ENCODE peak calls at places on chromosomes 5 and 9, in five cellular contexts. Q is A549, A is K562, H is SK-N-SH, O is GM12878. X is an unnamed sample.

GRCh38 chr5:139677404-139678282 is 29.5 kb downstream of the CXXC5 start:
- DNase-seq in O (no peak), H (peak), Q (no peak), A (peak), X (no peak)

GRCh38 chr9:69391946-69392345 is 66.9 kb downstream of the ENTREP1 start:
- DNase-seq in O (no peak), A (no peak), H (no peak), Q (no peak), X (no peak)

GRCh38 chr5:157080291-157080690 is 21.4 kb upstream of the HAVCR1 start:
- DNase-seq in H (no peak), O (no peak), A (no peak), Q (no peak), X (no peak)

GRCh38 chr9:38107811-38108304 is 38.8 kb upstream of the SHB start:
- DNase-seq in O (no peak), A (peak), H (no peak), Q (no peak), X (no peak)

GRCh38 chr5:78546597-78546996 is 102.0 kb downstream of the LHFPL2 start:
- DNase-seq in H (no peak), O (no peak), A (no peak), Q (no peak), X (peak)

GRCh38 chr5:134029156-134029555 is 24.4 kb upstream of the VDAC1 start:
- DNase-seq in A (no peak), O (no peak), Q (peak), H (no peak), X (peak)

GRCh38 chr9:109582386-109582785 is 84.3 kb upstream of the PTPN3 start:
- DNase-seq in O (no peak), A (no peak), H (no peak), Q (no peak), X (no peak)

GRCh38 chr9:88732128-88732527 is 197.2 kb downstream of the NXNL2 start:
- DNase-seq in Q (no peak), O (no peak), A (no peak), H (no peak), X (peak)

GRCh38 chr5:67090593-67090992 is 106.0 kb downstream of the CD180 start:
- DNase-seq in Q (no peak), O (no peak), H (no peak), A (no peak), X (no peak)

GRCh38 chr9:36319806-36320205 is 61.6 kb upstream of the GNE start:
- DNase-seq in H (no peak), A (no peak), Q (peak), O (no peak), X (no peak)

GRCh38 chr5:83551826-83552225 is 80.3 kb downstream of the VCAN start:
- DNase-seq in H (no peak), O (no peak), Q (no peak), A (no peak), X (peak)

GRCh38 chr5:179318193-179318955 is 26.9 kb downstream of the ADAMTS2 start:
- DNase-seq in H (no peak), Q (no peak), A (no peak), O (no peak), X (no peak)

GRCh38 chr5:104095527-104095926 is 532.9 kb upstream of the NUDT12 start:
- DNase-seq in Q (no peak), O (no peak), A (no peak), H (no peak), X (no peak)

GRCh38 chr5:142512041-142512679 is 173.7 kb downstream of the FGF1 start:
- DNase-seq in A (no peak), H (no peak), O (no peak), Q (no peak), X (peak)

GRCh38 chr5:111068208-111068607 is 3.3 kb upstream of the TSLP start:
- DNase-seq in H (no peak), Q (no peak), A (no peak), O (no peak), X (peak)

GRCh38 chr5:68424799-68425537 is 209.4 kb downstream of the PIK3R1 start:
- DNase-seq in H (no peak), Q (no peak), A (no peak), O (peak), X (peak)

GRCh38 chr9:124149992-124150391 is 107.8 kb upstream of the NEK6 start:
- DNase-seq in A (no peak), H (no peak), O (no peak), Q (no peak), X (peak)

GRCh38 chr5:89929834-89930233 is 479.7 kb downstream of the CETN3 start:
- DNase-seq in H (no peak), Q (no peak), O (no peak), A (no peak), X (no peak)

GRCh38 chr5:149128023-149128875 is 13.0 kb upstream of the ABLIM3 start:
- DNase-seq in Q (peak), A (peak), H (peak), O (no peak), X (peak)

GRCh38 chr9:98780059-98780749 is 16.2 kb downstream of the ANKS6 start:
- DNase-seq in Q (no peak), A (no peak), O (no peak), H (no peak), X (no peak)

GRCh38 chr5:26582350-26583040 is 455.9 kb downstream of the CDH9 start:
- DNase-seq in H (no peak), A (no peak), Q (no peak), O (no peak), X (no peak)

GRCh38 chr5:170070556-170071412 is 34.9 kb upstream of the FOXI1 start:
- DNase-seq in H (peak), Q (peak), A (peak), O (no peak), X (peak)

GRCh38 chr5:108842260-108842659 is 94.6 kb downstream of the FER start:
- DNase-seq in O (no peak), A (no peak), H (no peak), Q (no peak), X (no peak)

GRCh38 chr9:69412741-69413150 is 87.7 kb downstream of the ENTREP1 start:
- DNase-seq in A (peak), O (no peak), Q (peak), H (peak), X (peak)

GRCh38 chr9:133929599-133929998 is 62.5 kb downstream of the VAV2 start:
- DNase-seq in A (no peak), H (no peak), Q (no peak), O (no peak), X (no peak)

GRCh38 chr9:7780261-7780988 is 19.2 kb downstream of the DMAC1 start:
- DNase-seq in H (no peak), O (no peak), A (no peak), Q (no peak), X (peak)

GRCh38 chr5:86757824-86758223 is 140.1 kb downstream of the COX7C start:
- DNase-seq in A (no peak), Q (no peak), O (no peak), H (no peak), X (peak)

GRCh38 chr9:136464241-136464640 is 18.6 kb downstream of the SEC16A start:
- DNase-seq in O (no peak), H (no peak), A (no peak), Q (no peak), X (no peak)

GRCh38 chr9:6605202-6605601 is 40.3 kb downstream of the GLDC start:
- DNase-seq in H (no peak), O (peak), A (no peak), Q (no peak), X (no peak)

GRCh38 chr5:74127377-74128338 is 501.7 kb downstream of the ARHGEF28 start:
- DNase-seq in A (no peak), H (no peak), O (no peak), Q (peak), X (peak)

GRCh38 chr5:29811914-29812679 is 1381.4 kb upstream of the CDH6 start:
- DNase-seq in H (no peak), Q (peak), A (no peak), O (no peak), X (no peak)

GRCh38 chr5:149464796-149465489 is 85.9 kb upstream of the IL17B start:
- DNase-seq in Q (no peak), A (no peak), H (no peak), O (no peak), X (peak)

GRCh38 chr9:35407846-35408245 is 82.1 kb upstream of the RUSC2 start:
- DNase-seq in H (no peak), O (no peak), A (no peak), Q (no peak), X (no peak)

GRCh38 chr5:34544403-34544802 is 111.7 kb upstream of the RAI14 start:
- DNase-seq in A (no peak), H (no peak), Q (no peak), O (no peak), X (no peak)

GRCh38 chr5:10573487-10574145 is 9.7 kb downstream of the ANKRD33B start:
- DNase-seq in O (no peak), Q (no peak), H (no peak), A (no peak), X (no peak)

GRCh38 chr5:141182248-141182647 is at the start of gene PCDHB16:
- DNase-seq in Q (peak), A (no peak), H (peak), O (no peak), X (peak)

GRCh38 chr5:6557807-6558575 is 74.9 kb downstream of the NSUN2 start:
- DNase-seq in Q (no peak), A (no peak), H (no peak), O (no peak), X (no peak)

GRCh38 chr9:101176384-101176783 is 147.9 kb downstream of the PLPPR1 start:
- DNase-seq in H (no peak), O (no peak), A (peak), Q (peak), X (no peak)

GRCh38 chr5:145699846-145700245 is 135.3 kb downstream of the PRELID2 start:
- DNase-seq in H (no peak), A (no peak), Q (no peak), O (no peak), X (no peak)

DNA sequence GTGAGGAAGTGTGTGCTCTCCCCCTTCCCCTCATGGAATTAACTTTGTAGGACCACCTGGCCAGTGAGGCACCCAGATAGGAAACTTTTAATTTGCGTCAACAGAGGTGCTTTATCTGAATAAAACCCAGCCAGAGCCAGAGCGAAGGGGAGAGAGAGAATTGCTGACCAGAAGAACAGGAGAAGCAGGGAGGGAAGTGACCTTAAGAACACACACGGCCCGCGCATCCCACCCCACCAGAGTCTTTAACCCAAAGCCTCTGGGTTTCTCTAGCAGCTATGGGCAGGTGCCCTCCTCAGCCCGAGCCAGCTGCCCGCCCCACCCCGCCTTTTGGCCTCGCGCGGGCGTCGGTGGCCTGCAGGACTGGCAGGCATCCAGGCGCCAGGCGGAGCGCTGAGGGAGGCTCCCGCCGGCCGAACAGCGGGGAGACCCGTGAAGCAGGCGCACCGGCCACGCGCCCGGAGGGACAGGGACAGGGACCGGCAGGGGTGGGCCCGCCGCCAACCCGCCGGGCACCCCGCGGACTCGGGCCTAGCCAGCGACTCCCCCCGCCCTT is 568 bp downstream of the ERAP1 start:
- DNase-seq in H (peak), A (peak), Q (peak), O (no peak), X (peak)
- TF ChIP-seq RCOR1 in H (peak), A (no peak), Q (no peak), O (no peak), X (no peak)

GRCh38 chr9:93267091-93267541 is 83.2 kb downstream of the WNK2 start:
- DNase-seq in Q (no peak), O (no peak), H (peak), A (no peak), X (no peak)

GRCh38 chr9:93266521-93267001 is 82.6 kb downstream of the WNK2 start:
- DNase-seq in O (no peak), A (no peak), H (peak), Q (no peak), X (no peak)

GRCh38 chr9:93268551-93269314 is 84.8 kb downstream of the WNK2 start:
- DNase-seq in Q (no peak), O (no peak), A (no peak), H (peak), X (no peak)

GRCh38 chr9:93265972-93266371 is 82.0 kb downstream of the WNK2 start:
- DNase-seq in Q (no peak), A (peak), H (peak), O (no peak), X (no peak)

GRCh38 chr9:93267681-93268505 is 84.0 kb downstream of the WNK2 start:
- DNase-seq in Q (no peak), H (peak), A (no peak), O (no peak), X (no peak)
- TF ChIP-seq RCOR1 in Q (no peak), H (no peak), A (no peak), O (no peak), X (no peak)

DNA sequence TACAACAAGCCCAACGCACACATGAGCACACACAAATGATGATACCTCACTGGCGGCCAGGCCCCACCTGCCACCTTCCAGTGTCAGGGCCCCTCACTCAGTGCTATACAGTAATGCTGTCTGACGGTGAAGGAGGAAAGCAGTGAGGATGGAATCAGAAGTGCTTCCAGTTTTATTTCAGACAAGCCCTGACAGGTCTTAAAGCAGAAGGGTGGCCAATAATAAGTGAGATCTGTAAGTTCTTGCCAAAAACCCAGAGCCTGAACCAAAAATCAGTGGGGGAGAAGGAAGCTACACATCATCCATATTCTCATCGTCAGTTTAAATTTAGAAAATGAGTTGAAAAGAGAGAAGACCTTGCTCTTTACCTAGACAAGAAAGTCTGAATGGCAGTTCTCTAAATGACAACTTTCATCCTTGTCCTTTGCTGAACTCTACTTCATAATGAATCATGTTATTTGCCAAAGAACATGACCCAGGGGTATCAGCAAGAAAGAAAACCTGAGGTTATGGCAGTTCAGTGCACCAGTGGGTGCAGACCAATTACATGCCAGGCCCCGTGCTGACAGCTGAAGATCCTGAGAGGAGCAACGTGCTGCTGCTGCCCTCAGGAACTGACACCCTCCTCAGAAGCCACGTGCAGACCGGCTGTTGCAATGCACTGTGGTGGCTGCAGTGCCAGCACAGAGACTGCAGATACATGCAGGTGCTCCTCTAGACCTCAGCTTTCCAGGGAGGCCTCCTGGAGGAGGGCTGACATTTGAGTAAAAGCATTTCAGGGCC is 118.7 kb downstream of the DROSHA start:
- DNase-seq in O (no peak), H (no peak), Q (no peak), A (no peak), X (no peak)
- TF ChIP-seq RCOR1 in O (no peak), H (no peak), Q (no peak), A (no peak), X (no peak)

GRCh38 chr5:62534461-62535236 is 44.0 kb upstream of the LRRC70 start:
- DNase-seq in O (no peak), Q (no peak), H (no peak), A (no peak), X (no peak)
- TF ChIP-seq RCOR1 in O (no peak), Q (no peak), H (no peak), A (no peak), X (no peak)

GRCh38 chr9:3431890-3432289 is 93.9 kb downstream of the RFX3 start:
- DNase-seq in H (no peak), A (no peak), Q (no peak), O (no peak), X (no peak)
- TF ChIP-seq RCOR1 in H (no peak), A (no peak), Q (no peak), O (no peak), X (no peak)

X was measured in IMR-90.